ENCODE peak calls at places on chromosomes 4 and X, in six cellular contexts. O is trophoblast cell, N is neuronal stem cell, J is IMR-90, K is mesenchymal stem cell, F is H1. Y is an unnamed sample.
A peak's percentile ranks its signal among the peaks of the same experiment; 100 is the strongest.

GRCh38 chrX:136063340-136064079 is 78.3 kb downstream of the SLC9A6 start:
- DNase-seq in O (peak; percentile 68), F (no peak), J (no peak), K (peak; percentile 74), N (no peak), Y (no peak)

GRCh38 chr4:178553201-178553600 is 1111.0 kb upstream of the AGA start:
- DNase-seq in O (no peak), N (no peak), K (no peak), F (no peak), J (no peak), Y (no peak)

GRCh38 chrX:30275498-30275897 is 28.6 kb downstream of the MAGEB1 start:
- DNase-seq in N (no peak), F (no peak), O (no peak), K (peak; percentile 24), J (peak; percentile 13), Y (no peak)

GRCh38 chr4:85127653-85128052 is 161.2 kb upstream of the WDFY3 start:
- DNase-seq in F (peak; percentile 59), N (peak; percentile 48), J (no peak), O (peak; percentile 72), K (peak; percentile 35), Y (peak; percentile 88)

GRCh38 chr4:66906314-66906713 is 639.0 kb downstream of the CENPC start:
- DNase-seq in N (no peak), J (no peak), O (no peak), K (no peak), F (no peak), Y (no peak)

GRCh38 chrX:50381729-50382415 is 88.8 kb downstream of the DGKK start:
- DNase-seq in N (no peak), J (no peak), K (no peak), O (no peak), F (no peak), Y (no peak)

GRCh38 chr4:44760142-44760898 is 34.0 kb upstream of the GNPDA2 start:
- DNase-seq in J (peak; percentile 20), O (peak; percentile 76), K (peak; percentile 62), N (peak; percentile 38), F (no peak), Y (no peak)

GRCh38 chrX:2696698-2697215 is 5.7 kb downstream of the CD99 start:
- DNase-seq in N (no peak), K (peak; percentile 90), O (peak; percentile 34), J (peak; percentile 90), F (no peak), Y (no peak)

GRCh38 chr4:4726051-4726450 is 133.4 kb upstream of the MSX1 start:
- DNase-seq in J (no peak), O (no peak), F (no peak), N (no peak), K (no peak), Y (no peak)

GRCh38 chrX:68684291-68684918 is 36.9 kb downstream of the STARD8 start:
- DNase-seq in J (no peak), F (no peak), K (peak; percentile 13), N (no peak), O (peak; percentile 30), Y (no peak)

GRCh38 chrX:153800177-153800722 is 5.8 kb downstream of the SSR4 start:
- DNase-seq in J (no peak), O (no peak), N (no peak), F (no peak), K (no peak), Y (no peak)

GRCh38 chrX:153803211-153804099 is 9.0 kb downstream of the SSR4 start:
- DNase-seq in O (no peak), N (no peak), J (no peak), F (no peak), K (no peak), Y (no peak)

GRCh38 chrX:153802513-153803045 is 8.1 kb downstream of the SSR4 start:
- DNase-seq in J (no peak), K (no peak), O (no peak), N (no peak), F (no peak), Y (no peak)

GRCh38 chrX:153800746-153801145 is 6.3 kb downstream of the SSR4 start:
- DNase-seq in J (no peak), K (no peak), F (no peak), N (no peak), O (no peak), Y (no peak)

DNA sequence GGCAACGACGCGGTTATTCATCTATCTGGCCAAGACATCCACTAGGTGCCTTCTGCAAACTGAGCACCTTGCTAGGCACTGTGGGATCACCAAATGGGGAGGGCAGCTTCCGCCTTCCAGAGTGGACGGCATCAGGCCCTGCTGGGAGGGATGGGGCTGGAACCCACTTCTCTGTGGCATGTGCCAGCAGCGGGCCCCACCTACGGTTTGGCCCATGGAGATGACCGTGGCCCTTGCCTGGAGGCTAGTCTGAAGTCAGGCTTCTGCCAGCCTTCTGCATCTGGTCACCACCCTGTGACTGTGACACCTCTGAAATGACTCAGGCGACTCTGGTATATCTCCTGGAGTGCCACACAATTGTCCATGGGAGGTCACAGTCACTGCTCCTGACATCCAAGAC is 7.2 kb downstream of the SSR4 start:
- DNase-seq in O (no peak), F (no peak), J (no peak), N (no peak), K (no peak), Y (no peak)
- H3K9me3 ChIP-seq in O (no peaks in the 10 kb centered on the region), F (no peaks in the 10 kb centered on the region), J (peaks cover 2% of the 10 kb centered on the region), N (peaks cover 1% of the 10 kb centered on the region), K (peaks cover 8% of the 10 kb centered on the region), Y (peaks cover 10% of the 10 kb centered on the region)

DNA sequence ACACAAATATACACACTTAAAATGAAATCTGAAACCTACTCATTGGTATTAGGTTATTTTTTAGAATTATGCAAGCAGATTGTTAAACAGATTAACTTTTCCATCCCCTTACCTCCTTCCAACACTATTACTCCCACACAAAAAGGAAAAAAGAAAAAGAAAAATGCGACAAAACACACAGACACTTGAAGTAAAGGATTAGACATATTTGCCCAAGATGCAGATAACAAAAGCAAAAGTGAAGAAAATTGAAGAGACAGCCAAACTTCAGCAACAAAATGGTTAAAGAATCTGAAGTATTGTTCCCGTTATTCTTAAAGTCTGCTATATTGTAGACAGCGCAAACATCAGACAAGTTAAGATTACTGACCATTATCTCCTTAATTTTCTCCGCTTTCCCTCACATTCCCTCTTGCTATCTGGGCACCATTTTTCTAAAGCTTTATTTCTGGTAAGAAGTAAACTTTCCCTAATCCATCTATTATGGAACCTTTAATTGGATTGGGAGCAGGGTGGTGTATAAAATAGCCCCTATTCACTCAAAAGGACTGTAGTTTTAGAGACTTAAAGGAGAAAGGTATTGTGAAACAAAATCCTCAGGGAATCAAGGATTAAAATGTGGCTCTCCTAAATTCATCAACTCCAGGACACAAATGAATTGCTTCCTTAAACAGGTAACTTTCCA is 34.7 kb upstream of the MAB21L2 start:
- DNase-seq in K (no peak), J (no peak), O (no peak), F (no peak), N (peak; percentile 45), Y (no peak)
- H2AFZ ChIP-seq in K (no peak overlapping the region), J (no peak overlapping the region), O (no peak overlapping the region), F (no peak overlapping the region), N (peak overlapping the region; percentile 9), Y (no peak overlapping the region)

DNA sequence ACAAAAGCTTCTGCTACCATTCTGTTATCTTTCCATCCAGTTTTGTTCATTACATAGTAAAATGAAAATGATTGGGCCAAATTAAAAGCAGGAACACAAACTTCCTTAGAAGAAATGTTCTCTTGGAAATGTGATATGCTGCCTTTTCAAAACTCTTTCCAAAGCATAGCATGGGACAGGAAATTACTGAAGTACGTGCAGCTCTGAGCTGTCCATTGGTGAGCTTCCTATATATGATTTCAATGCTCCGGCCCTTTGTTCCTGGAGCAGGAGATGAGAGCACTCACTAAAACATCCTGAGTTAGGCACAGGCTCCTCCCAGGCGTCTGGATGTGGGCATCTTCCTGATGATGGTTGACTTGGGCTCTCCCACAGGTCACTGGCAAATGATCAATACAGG is 33.0 kb upstream of the ANXA3 start:
- DNase-seq in O (no peak), N (no peak), K (no peak), F (no peak), J (no peak), Y (no peak)
- H3K4ac ChIP-seq in O (no peak overlapping the region), N (no peak overlapping the region), K (no peak overlapping the region), F (no peak overlapping the region), J (no peak overlapping the region), Y (no peak overlapping the region)

GRCh38 chrX:144717682-144718081 is 529.6 kb upstream of the SPANXN1 start:
- DNase-seq in F (no peak), N (no peak), K (no peak), O (no peak), J (no peak), Y (no peak)

DNA sequence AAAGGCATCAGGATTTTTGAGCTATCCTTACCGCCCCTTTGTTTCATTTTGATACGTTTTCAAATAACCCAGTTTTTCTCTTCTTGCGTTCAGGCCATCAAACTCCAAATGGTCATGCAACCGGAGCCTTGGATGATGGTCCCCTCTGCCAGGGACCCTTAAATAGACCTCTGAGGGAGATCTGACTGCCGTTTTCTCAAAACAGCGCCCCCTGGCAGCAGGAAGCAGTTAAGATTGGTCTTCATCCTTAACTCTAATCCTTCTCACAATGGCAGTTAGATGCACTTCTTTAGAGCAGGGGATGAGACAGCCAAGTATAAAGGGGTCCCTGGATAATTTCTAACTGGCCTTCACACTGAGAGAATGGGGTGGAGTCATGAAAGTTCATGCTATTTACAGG is 525.0 kb upstream of the SPANXN1 start:
- DNase-seq in O (no peak), J (no peak), F (peak; percentile 5), N (no peak), K (no peak), Y (peak; percentile 44)
- H3K9me3 ChIP-seq in O (no peaks in the 10 kb centered on the region), J (peaks cover 10% of the 10 kb centered on the region), F (no peaks in the 10 kb centered on the region), N (no peaks in the 10 kb centered on the region), K (no peaks in the 10 kb centered on the region), Y (peaks cover 36% of the 10 kb centered on the region)

GRCh38 chr4:108931926-108932325 is 169.1 kb upstream of the ETNPPL start:
- DNase-seq in K (no peak), N (no peak), O (no peak), J (no peak), F (no peak), Y (no peak)
- H2AFZ ChIP-seq in K (no peak overlapping the region), N (no peak overlapping the region), O (no peak overlapping the region), J (no peak overlapping the region), F (no peak overlapping the region), Y (no peak overlapping the region)

Y was measured in H9.